ENCODE peak calls at places on chromosomes 5 and 9, in nine cellular contexts. V is spleen, H is body of pancreas, Q is PC-9, R is IMR-90, M is psoas muscle, C is stomach, F is breast epithelium, U is adrenal gland. J is an unnamed sample.
A peak's percentile ranks its signal among the peaks of the same experiment; 100 is the strongest.

GRCh38 chr5:169063269-169063919 is 237.5 kb downstream of the SLIT3 start:
- DNase-seq in V (no peak), H (no peak), Q (no peak), R (no peak), M (no peak), C (no peak), F (no peak), U (no peak), J (no peak)

GRCh38 chr5:67493676-67494075 is 297.1 kb upstream of the CD180 start:
- DNase-seq in V (no peak), H (no peak), Q (no peak), R (no peak), M (peak; percentile 65), C (peak; percentile 37), F (no peak), U (peak; percentile 20), J (no peak)

GRCh38 chr5:151073280-151073679 is 7.6 kb downstream of the TNIP1 start:
- DNase-seq in V (no peak), H (no peak), Q (no peak), R (no peak), M (no peak), C (no peak), F (no peak), U (no peak), J (no peak)

GRCh38 chr5:75600535-75600934 is 10.7 kb upstream of the ANKDD1B start:
- DNase-seq in V (no peak), H (no peak), Q (no peak), R (no peak), M (no peak), C (no peak), F (no peak), U (no peak), J (no peak)

GRCh38 chr5:145551714-145552113 is 283.4 kb downstream of the PRELID2 start:
- DNase-seq in V (no peak), H (no peak), Q (no peak), R (no peak), M (no peak), C (no peak), F (no peak), U (no peak), J (no peak)

GRCh38 chr5:31485376-31486207 is 46.3 kb downstream of the DROSHA start:
- DNase-seq in V (no peak), H (no peak), Q (no peak), R (no peak), M (no peak), C (no peak), F (no peak), U (peak; percentile 7), J (no peak)

GRCh38 chr9:91681461-91682305 is 258.1 kb upstream of the NFIL3 start:
- DNase-seq in V (peak; percentile 92), H (peak; percentile 83), Q (no peak), R (peak; percentile 64), M (peak; percentile 82), C (peak; percentile 82), F (no peak), U (peak; percentile 82), J (peak; percentile 74)

GRCh38 chr9:15617782-15618181 is 64.9 kb downstream of the CCDC171 start:
- DNase-seq in V (no peak), H (no peak), Q (no peak), R (no peak), M (no peak), C (no peak), F (no peak), U (no peak), J (no peak)

GRCh38 chr5:111372799-111373198 is 139.5 kb downstream of the STARD4 start:
- DNase-seq in V (no peak), H (no peak), Q (no peak), R (no peak), M (no peak), C (no peak), F (no peak), U (no peak), J (no peak)

GRCh38 chr5:62340392-62340791 is 34.4 kb downstream of the KIF2A start:
- DNase-seq in V (no peak), H (no peak), Q (no peak), R (peak; percentile 16), M (no peak), C (no peak), F (no peak), U (no peak), J (no peak)

GRCh38 chr9:10613413-10613812 is 611 bp upstream of the PTPRD start:
- DNase-seq in V (no peak), H (no peak), Q (no peak), R (no peak), M (no peak), C (no peak), F (no peak), U (no peak), J (no peak)

DNA sequence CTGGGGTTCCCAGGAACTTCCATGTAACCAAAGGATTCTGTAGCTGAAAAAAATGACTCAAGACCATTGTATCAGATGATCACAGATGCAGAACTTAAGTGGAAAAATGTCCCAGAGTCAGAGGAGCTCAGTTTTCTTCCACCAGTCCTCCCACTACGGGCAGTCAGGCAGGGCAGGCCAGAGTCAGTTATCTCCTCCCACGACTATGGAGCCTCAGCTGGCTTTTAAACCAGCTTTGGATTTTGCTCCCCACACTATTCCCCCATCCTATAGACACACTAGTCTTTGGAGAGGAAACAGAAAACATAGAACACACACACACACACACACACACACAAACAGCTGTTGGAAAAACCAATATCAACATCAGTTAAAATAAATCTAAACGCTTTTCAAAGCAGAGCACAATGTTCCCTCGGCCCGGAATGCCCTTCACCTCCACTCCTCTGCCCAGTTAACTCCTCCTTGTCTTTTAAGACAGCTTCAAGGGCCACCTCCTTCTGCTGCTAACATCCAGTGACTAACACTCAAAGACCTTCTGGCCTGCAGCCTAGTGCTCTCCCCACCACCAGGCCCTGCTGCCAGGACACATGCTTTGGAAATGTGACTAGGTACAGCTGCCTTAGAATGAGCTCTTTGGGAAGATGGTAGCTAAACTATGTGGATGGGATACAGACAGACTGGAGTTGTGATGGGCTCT is 56.8 kb downstream of the NIPAL4 start:
- DNase-seq in V (no peak), H (no peak), Q (peak; percentile 43), R (peak; percentile 96), M (peak; percentile 75), C (no peak), F (no peak), U (peak; percentile 91), J (peak; percentile 80)
- H3K4me3 ChIP-seq in V (no peak overlapping the region), H (no peak overlapping the region), Q (no peak overlapping the region), R (no peak overlapping the region), M (no peak overlapping the region), C (no peak overlapping the region), F (no peak overlapping the region), U (no peak overlapping the region), J (no peak overlapping the region)

DNA sequence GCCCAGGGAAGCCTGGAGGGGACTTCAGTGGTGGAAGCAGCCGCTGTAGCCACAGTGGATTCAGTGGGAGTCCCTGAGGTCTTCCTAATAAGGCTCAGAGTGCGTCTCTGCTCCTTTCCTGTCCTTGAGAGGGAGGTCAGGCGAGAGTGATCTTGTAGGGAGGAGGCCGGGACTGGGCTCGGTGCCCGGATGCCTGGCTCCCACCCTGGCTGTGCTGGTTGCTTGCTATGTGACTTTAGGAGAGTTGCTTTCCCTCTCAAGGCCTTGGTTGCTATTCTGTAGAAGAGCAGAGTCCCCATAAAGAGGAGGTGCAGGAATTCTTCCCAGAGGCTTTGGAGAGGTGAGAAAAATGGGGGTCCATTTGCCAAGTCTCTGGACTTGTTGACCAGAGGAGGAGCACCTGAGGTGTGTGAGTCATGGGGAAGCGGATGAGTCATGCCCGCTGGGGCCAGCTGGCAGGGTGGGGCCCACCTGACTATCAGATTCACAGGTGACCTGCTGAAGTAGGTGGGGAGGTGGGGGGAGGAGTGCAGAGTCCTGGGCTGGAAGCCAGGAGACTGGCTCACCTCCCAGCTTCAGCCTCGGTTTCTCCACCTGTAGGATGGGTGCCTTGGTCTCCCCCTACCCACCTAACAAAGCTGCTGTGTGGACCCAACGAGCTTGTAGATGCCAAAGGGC is 13.8 kb downstream of the GSN start:
- DNase-seq in V (peak; percentile 86), H (peak; percentile 86), Q (peak; percentile 96), R (peak; percentile 65), M (peak; percentile 87), C (peak; percentile 93), F (peak; percentile 89), U (peak; percentile 89), J (peak; percentile 86)
- TF ChIP-seq CTCF in V (no peak), H (peak; percentile 6), Q (no peak), R (no peak), M (no peak), C (no peak), F (no peak), U (no peak), J (no peak)

GRCh38 chr9:68505681-68506409 is 34.8 kb downstream of the TMEM252 start:
- DNase-seq in V (no peak), H (no peak), Q (no peak), R (no peak), M (no peak), C (no peak), F (no peak), U (no peak), J (peak; percentile 29)

GRCh38 chr9:68507098-68507795 is 33.4 kb downstream of the TMEM252 start:
- DNase-seq in V (no peak), H (no peak), Q (no peak), R (peak; percentile 51), M (no peak), C (no peak), F (no peak), U (no peak), J (peak; percentile 52)

GRCh38 chr9:68507796-68508145 is 32.9 kb downstream of the TMEM252 start:
- DNase-seq in V (no peak), H (no peak), Q (no peak), R (no peak), M (no peak), C (no peak), F (no peak), U (no peak), J (no peak)

GRCh38 chr9:68509689-68510088 is 31.0 kb downstream of the TMEM252 start:
- DNase-seq in V (no peak), H (no peak), Q (no peak), R (no peak), M (no peak), C (no peak), F (no peak), U (no peak), J (no peak)

DNA sequence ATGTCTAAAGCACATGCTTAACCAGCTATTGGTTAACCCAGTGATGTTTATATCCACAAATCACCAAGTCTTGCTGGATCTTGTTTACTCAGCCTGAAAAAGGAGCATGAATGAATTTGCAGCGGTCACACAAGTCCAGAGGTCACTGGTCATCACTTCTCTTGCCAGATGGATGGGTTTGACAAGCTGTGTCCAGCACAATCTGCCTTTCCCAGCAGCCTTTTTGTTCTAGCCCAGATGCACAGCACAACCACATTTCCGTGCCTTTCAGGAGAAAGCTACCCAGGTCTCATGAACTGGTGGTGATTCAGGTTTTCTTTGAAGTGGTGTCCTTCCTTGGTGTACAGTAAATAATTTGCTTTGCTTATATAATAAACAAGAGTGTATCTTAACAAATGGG is 32.1 kb downstream of the TMEM252 start:
- DNase-seq in V (no peak), H (no peak), Q (no peak), R (no peak), M (no peak), C (no peak), F (no peak), U (no peak), J (no peak)
- H3K27ac ChIP-seq in V (no peak overlapping the region), H (no peak overlapping the region), Q (no peak overlapping the region), R (no peak overlapping the region), M (peak overlapping the region; percentile 27), C (peak overlapping the region; percentile 73), F (no peak overlapping the region), U (no peak overlapping the region), J (peak overlapping the region; percentile 90)

DNA sequence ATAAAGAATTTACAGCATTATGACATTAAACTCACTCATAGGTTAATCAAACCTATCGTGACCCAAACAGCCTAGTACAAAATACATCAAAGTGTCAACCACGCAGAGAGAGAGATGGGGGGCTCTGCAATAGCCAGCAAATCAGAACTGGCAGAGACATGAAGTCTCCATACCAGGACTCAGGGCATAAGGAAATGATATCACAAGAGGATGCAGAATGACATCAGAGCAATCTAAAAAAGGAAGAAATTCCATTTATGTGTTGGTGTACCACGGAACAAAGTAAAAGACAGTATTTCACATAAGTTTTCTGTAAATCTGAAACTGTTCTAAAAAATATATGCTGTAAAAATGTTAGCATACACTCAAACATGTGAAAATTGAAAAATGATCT is 24.6 kb downstream of the BICD2 start:
- DNase-seq in V (no peak), H (no peak), Q (no peak), R (peak; percentile 55), M (no peak), C (no peak), F (no peak), U (no peak), J (no peak)
- H3K4me3 ChIP-seq in V (no peak overlapping the region), H (no peak overlapping the region), Q (no peak overlapping the region), R (no peak overlapping the region), M (peak overlapping the region; percentile 22), C (no peak overlapping the region), F (no peak overlapping the region), U (no peak overlapping the region), J (no peak overlapping the region)